ENCODE peak calls at places on chromosome 19, in seven cellular contexts. E is H1; Q is RWPE2; R is left lung; H is heart left ventricle; Z is left ventricle myocardium inferior; A is CD8-positive, alpha-beta T cell. K is an unnamed sample. For H3K4me1, the result is how much of the 10 kb centered on the place peaks cover.

GRCh38 chr19:38949580-38950367 is 19.0 kb downstream of the MRPS12 start:
- DNase-seq in A (peak), Q (peak), R (peak), E (peak), Z (peak), H (peak), K (peak)

GRCh38 chr19:50703915-50704548 is 15.6 kb downstream of the SHANK1 start:
- DNase-seq in Q (no peak), H (no peak), A (no peak), R (no peak), E (no peak), Z (no peak), K (no peak)

GRCh38 chr19:488505-489417 is 7.5 kb upstream of the MADCAM1 start:
- DNase-seq in H (peak), A (peak), R (peak), Z (peak), E (peak), Q (peak), K (peak)

GRCh38 chr19:43594710-43595604 is 977 bp downstream of the IRGQ start:
- DNase-seq in Z (no peak), Q (no peak), R (peak), H (peak), E (no peak), A (peak), K (peak)

GRCh38 chr19:54435551-54436016 is 13.4 kb upstream of the LENG8 start:
- DNase-seq in Q (no peak), E (no peak), A (no peak), Z (no peak), R (no peak), H (no peak), K (no peak)

GRCh38 chr19:50486823-50487515 is 10.3 kb upstream of the GARIN5A start:
- DNase-seq in Z (no peak), E (peak), H (peak), R (no peak), A (peak), Q (no peak), K (peak)

GRCh38 chr19:43532571-43532961 is 422 bp upstream of the ZNF575 start:
- DNase-seq in E (no peak), R (peak), Q (no peak), Z (no peak), H (peak), A (no peak), K (peak)

GRCh38 chr19:48319647-48320537 is 5.5 kb upstream of the EMP3 start:
- DNase-seq in R (peak), A (peak), H (peak), Z (peak), E (no peak), Q (peak), K (peak)

GRCh38 chr19:28289294-28290063 is 923.5 kb downstream of the UQCRFS1 start:
- DNase-seq in H (no peak), E (no peak), R (no peak), Q (no peak), Z (no peak), A (no peak), K (no peak)

GRCh38 chr19:49355890-49356289 is 6.3 kb downstream of the TEAD2 start:
- DNase-seq in R (peak), A (no peak), Z (peak), E (no peak), Q (no peak), H (no peak), K (peak)

GRCh38 chr19:47842941-47843340 is 16.1 kb upstream of the TPRX2 start:
- DNase-seq in A (no peak), Z (no peak), Q (no peak), H (no peak), E (no peak), R (no peak), K (no peak)

GRCh38 chr19:11264452-11265176 is 2.3 kb upstream of the DOCK6 start:
- DNase-seq in Q (peak), Z (peak), R (peak), A (no peak), E (no peak), H (peak), K (no peak)

GRCh38 chr19:8569066-8569761 is 8.0 kb downstream of the MYO1F start:
- DNase-seq in H (peak), R (peak), Z (peak), A (peak), Q (no peak), E (no peak), K (peak)

GRCh38 chr19:3117746-3118145 is 18.1 kb upstream of the GNA15 start:
- DNase-seq in R (no peak), Q (no peak), E (no peak), H (peak), Z (no peak), A (peak), K (no peak)

DNA sequence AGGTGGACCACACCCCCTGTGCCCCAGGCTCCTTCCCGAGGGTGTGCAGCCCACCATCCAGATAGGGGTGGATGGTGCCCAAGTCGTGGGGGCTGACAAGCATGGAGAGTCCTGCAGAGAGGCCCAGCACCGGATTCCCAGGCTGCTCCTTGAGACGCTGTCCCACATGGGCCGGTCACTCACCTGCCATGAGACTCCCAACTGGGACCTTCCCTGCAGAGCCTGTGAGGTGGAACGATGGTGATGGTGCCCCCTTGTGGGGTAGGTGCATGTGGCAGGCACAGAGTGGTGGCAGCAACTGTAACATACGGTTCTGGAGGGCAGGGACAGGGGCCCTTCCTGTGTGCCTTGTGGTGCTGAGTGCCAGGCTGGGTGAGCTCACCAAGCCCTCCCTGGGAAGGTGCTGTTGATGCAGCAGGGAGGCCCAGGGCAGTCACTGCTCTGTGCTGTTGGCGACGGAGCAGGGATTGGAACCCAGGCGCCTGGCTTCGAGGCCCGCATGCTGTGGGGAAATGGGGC is 33.1 kb downstream of the PPP1R37 start:
- DNase-seq in R (peak), E (peak), A (peak), Q (no peak), Z (peak), H (no peak), K (no peak)
- TF ChIP-seq CTCF in R (peak), E (peak), A (peak), Q (peak), Z (peak), H (peak), K (peak)

GRCh38 chr19:45117167-45117594 is 24.2 kb downstream of the PPP1R37 start:
- DNase-seq in A (no peak), Z (no peak), H (no peak), Q (no peak), E (no peak), R (peak), K (no peak)

GRCh38 chr19:45115809-45116615 is 23.0 kb downstream of the PPP1R37 start:
- DNase-seq in R (no peak), Q (no peak), H (no peak), A (no peak), Z (no peak), E (no peak), K (no peak)

GRCh38 chr19:45114116-45114515 is 21.1 kb downstream of the PPP1R37 start:
- DNase-seq in E (no peak), A (no peak), Q (no peak), R (no peak), H (no peak), Z (no peak), K (no peak)

GRCh38 chr19:45119582-45119981 is 26.6 kb downstream of the PPP1R37 start:
- DNase-seq in H (no peak), E (no peak), Q (no peak), R (no peak), A (no peak), Z (no peak), K (no peak)

GRCh38 chr19:45117666-45118065 is 24.7 kb downstream of the PPP1R37 start:
- DNase-seq in A (no peak), H (no peak), Q (no peak), R (no peak), E (no peak), Z (no peak), K (no peak)
- H3K4me1 ChIP-seq in A (half or more), H (under half), Q (under half), R (under half), E (under half), Z (under half), K (under half)

GRCh38 chr19:23095406-23095805 is 21.4 kb upstream of the ZNF730 start:
- DNase-seq in R (no peak), H (no peak), Q (no peak), A (no peak), Z (no peak), E (no peak), K (no peak)

GRCh38 chr19:23101241-23101640 is 15.6 kb upstream of the ZNF730 start:
- DNase-seq in Z (no peak), E (no peak), R (no peak), H (no peak), Q (no peak), A (no peak), K (no peak)

GRCh38 chr19:23099966-23100365 is 16.9 kb upstream of the ZNF730 start:
- DNase-seq in A (no peak), Q (no peak), Z (no peak), R (no peak), H (no peak), E (no peak), K (no peak)

GRCh38 chr19:23098988-23099387 is 17.8 kb upstream of the ZNF730 start:
- DNase-seq in E (no peak), Q (no peak), R (no peak), Z (no peak), A (no peak), H (no peak), K (no peak)

DNA sequence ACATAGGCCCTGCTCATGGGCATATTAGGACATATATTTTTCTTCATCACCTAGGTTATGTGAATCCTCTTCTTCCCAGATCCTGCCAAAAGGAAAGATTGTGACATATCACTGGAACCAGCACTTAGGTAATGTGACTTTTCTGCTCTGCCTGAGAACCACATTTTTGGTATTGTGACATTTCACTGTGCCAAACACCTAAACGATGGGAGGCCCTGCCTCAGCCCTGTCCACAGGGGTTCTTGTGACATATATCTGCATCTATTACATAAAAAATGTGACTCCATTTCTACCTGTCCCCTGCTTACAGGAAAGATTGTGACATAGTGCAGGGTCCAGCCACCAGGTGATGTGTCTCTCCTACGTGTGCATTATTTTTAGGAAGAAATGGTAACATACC is 18.5 kb upstream of the ZNF730 start:
- DNase-seq in E (no peak), R (no peak), A (no peak), Q (no peak), H (no peak), Z (no peak), K (no peak)
- TF ChIP-seq CTCF in E (no peak), R (no peak), A (no peak), Q (no peak), H (no peak), Z (no peak), K (no peak)

GRCh38 chr19:19427302-19427701 is 21.8 kb downstream of the GATAD2A start:
- DNase-seq in R (no peak), A (no peak), E (no peak), H (no peak), Z (no peak), Q (no peak), K (no peak)

GRCh38 chr19:19425170-19425875 is 19.8 kb downstream of the GATAD2A start:
- DNase-seq in A (no peak), H (no peak), E (no peak), Z (no peak), Q (no peak), R (no peak), K (no peak)

GRCh38 chr19:19426216-19426615 is 20.7 kb downstream of the GATAD2A start:
- DNase-seq in Q (no peak), R (no peak), H (no peak), A (no peak), E (no peak), Z (no peak), K (no peak)

GRCh38 chr19:19427935-19428334 is 22.5 kb downstream of the GATAD2A start:
- DNase-seq in Z (no peak), H (no peak), R (no peak), Q (no peak), A (no peak), E (no peak), K (no peak)

DNA sequence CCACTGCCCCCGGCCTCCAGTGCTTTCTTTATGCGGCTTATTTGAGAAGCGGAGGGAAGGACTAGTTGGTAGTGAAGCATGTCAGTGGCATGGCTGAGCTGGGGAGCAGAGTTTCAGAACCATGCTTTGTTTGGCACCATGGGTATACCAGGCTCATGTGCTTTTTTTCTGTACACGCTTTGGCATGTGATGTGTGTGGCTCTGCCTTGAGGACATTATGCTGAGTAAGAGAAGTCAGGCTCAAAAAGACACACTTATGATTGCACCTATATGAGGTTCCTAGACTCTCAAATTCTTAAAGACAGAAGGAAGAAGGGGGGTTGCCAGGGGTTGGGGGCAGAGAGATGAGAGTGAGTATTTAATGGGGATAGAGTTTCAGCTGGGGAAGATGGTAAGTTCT is 21.3 kb downstream of the GATAD2A start:
- DNase-seq in R (no peak), H (no peak), Z (no peak), A (no peak), Q (no peak), E (no peak), K (no peak)
- H3K4me1 ChIP-seq in R (under half), H (half or more), Z (half or more), A (half or more), Q (under half), E (under half), K (under half)

GRCh38 chr19:5897189-5897969 is 6.2 kb downstream of the NDUFA11 start:
- DNase-seq in E (no peak), H (no peak), R (no peak), Z (no peak), Q (no peak), A (no peak), K (no peak)
- TF ChIP-seq CTCF in E (peak), H (no peak), R (no peak), Z (no peak), Q (no peak), A (no peak), K (no peak)

DNA sequence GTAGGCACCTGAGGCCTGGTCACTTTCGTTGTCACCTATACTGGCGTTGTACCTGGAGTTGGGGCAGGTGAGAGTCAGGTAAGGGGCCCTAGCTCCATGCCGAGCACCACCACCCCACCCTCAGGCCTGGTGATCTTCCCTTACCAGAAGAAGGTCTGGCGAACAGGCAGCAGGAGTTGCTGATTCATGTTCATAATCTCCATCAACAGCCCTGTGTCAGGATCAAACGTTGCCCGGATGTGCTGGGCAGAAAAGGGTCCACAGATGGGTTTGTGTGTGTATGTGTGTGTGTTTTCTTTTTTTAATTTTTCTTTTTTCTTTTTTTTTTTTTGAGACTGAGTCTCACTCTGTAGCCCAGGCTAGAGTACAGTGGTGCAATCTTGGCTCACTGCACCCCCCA is 14.3 kb downstream of the MAN2B1 start:
- DNase-seq in H (no peak), E (no peak), R (no peak), A (no peak), Q (no peak), Z (no peak), K (no peak)
- H3K4me1 ChIP-seq in H (under half), E (under half), R (under half), A (under half), Q (under half), Z (under half), K (under half)

GRCh38 chr19:42366676-42367075 is 23.4 kb downstream of the CNFN start:
- DNase-seq in A (no peak), Z (no peak), H (no peak), R (no peak), E (no peak), Q (no peak), K (no peak)
- TF ChIP-seq CTCF in A (no peak), Z (no peak), H (no peak), R (no peak), E (no peak), Q (no peak), K (no peak)